ENCODE peak calls at places on chromosomes 4 and X, in ten cellular contexts. I is mucosa of descending colon; X is astrocyte of the hippocampus; V is CD4-positive, alpha-beta T cell; U is cardiac septum; W is GM18507; H is C1 segment of cervical spinal cord; Q is HCEC 1CT; D is Caki2; M is activated effector memory CD4-positive, alpha-beta T cell treated with Interleukin-2 at 50 U/mL for 16 hours. T is an unnamed sample.

GRCh38 chr4:138305055-138305454 is 62.9 kb upstream of the SLC7A11 start:
- DNase-seq in I (no peak), X (no peak), V (no peak), U (no peak), W (no peak), H (no peak), Q (no peak), D (no peak), M (no peak), T (no peak)

GRCh38 chr4:3780347-3781171 is 14.4 kb downstream of the ADRA2C start:
- DNase-seq in I (no peak), X (no peak), V (no peak), U (no peak), W (no peak), H (no peak), Q (no peak), D (peak), M (no peak), T (no peak)

GRCh38 chrX:134898450-134898849 is 92.3 kb upstream of the SMIM10 start:
- DNase-seq in I (no peak), X (no peak), V (no peak), U (no peak), W (no peak), H (no peak), Q (peak), D (no peak), M (no peak), T (no peak)

GRCh38 chr4:1305261-1305711 is 15.6 kb downstream of the MAEA start:
- DNase-seq in I (peak), X (no peak), V (no peak), U (no peak), W (no peak), H (no peak), Q (no peak), D (no peak), M (no peak), T (peak)

GRCh38 chr4:15213415-15213814 is 211.1 kb downstream of the CPEB2 start:
- DNase-seq in I (no peak), X (peak), V (no peak), U (no peak), W (no peak), H (no peak), Q (no peak), D (no peak), M (no peak), T (no peak)

GRCh38 chr4:24770111-24770584 is 25.2 kb upstream of the SOD3 start:
- DNase-seq in I (no peak), X (peak), V (no peak), U (no peak), W (peak), H (no peak), Q (peak), D (no peak), M (no peak), T (no peak)

GRCh38 chr4:110950721-110951120 is 327.8 kb upstream of the PITX2 start:
- DNase-seq in I (no peak), X (no peak), V (no peak), U (no peak), W (no peak), H (no peak), Q (no peak), D (no peak), M (no peak), T (no peak)

GRCh38 chr4:37243722-37244582 is 591 bp upstream of the NWD2 start:
- DNase-seq in I (peak), X (no peak), V (no peak), U (no peak), W (no peak), H (no peak), Q (no peak), D (no peak), M (no peak), T (peak)

GRCh38 chr4:164977243-164978164 is at the start of gene TRIM61:
- DNase-seq in I (peak), X (peak), V (peak), U (no peak), W (peak), H (peak), Q (peak), D (no peak), M (peak), T (peak)

GRCh38 chr4:52103314-52103713 is 52.2 kb downstream of the SPATA18 start:
- DNase-seq in I (no peak), X (no peak), V (no peak), U (no peak), W (no peak), H (no peak), Q (peak), D (peak), M (no peak), T (no peak)

GRCh38 chr4:108834167-108834566 is 71.3 kb upstream of the ETNPPL start:
- DNase-seq in I (no peak), X (peak), V (no peak), U (no peak), W (no peak), H (no peak), Q (peak), D (no peak), M (no peak), T (no peak)

GRCh38 chr4:6390357-6390756 is 82.1 kb downstream of the PPP2R2C start:
- DNase-seq in I (peak), X (no peak), V (no peak), U (no peak), W (no peak), H (peak), Q (no peak), D (no peak), M (no peak), T (peak)

GRCh38 chr4:86895692-86896488 is 3.7 kb upstream of the C4orf36 start:
- DNase-seq in I (no peak), X (peak), V (no peak), U (no peak), W (no peak), H (no peak), Q (peak), D (peak), M (no peak), T (no peak)

GRCh38 chr4:54225671-54226398 is 3.3 kb upstream of the PDGFRA start:
- DNase-seq in I (no peak), X (peak), V (no peak), U (no peak), W (no peak), H (no peak), Q (no peak), D (no peak), M (no peak), T (peak)

GRCh38 chrX:131729295-131729694 is 185.4 kb downstream of the OR13H1 start:
- DNase-seq in I (no peak), X (peak), V (no peak), U (peak), W (no peak), H (peak), Q (no peak), D (no peak), M (no peak), T (no peak)

GRCh38 chrX:151988706-151989299 is 14.3 kb upstream of the GABRE start:
- DNase-seq in I (no peak), X (no peak), V (no peak), U (no peak), W (no peak), H (no peak), Q (no peak), D (no peak), M (no peak), T (no peak)

GRCh38 chr4:6352031-6352763 is 82.5 kb downstream of the WFS1 start:
- DNase-seq in I (no peak), X (no peak), V (no peak), U (no peak), W (no peak), H (no peak), Q (no peak), D (no peak), M (no peak), T (no peak)

GRCh38 chrX:64204701-64205440 is 637 bp downstream of the AMER1 start:
- DNase-seq in I (peak), X (peak), V (peak), U (no peak), W (peak), H (peak), Q (peak), D (peak), M (no peak), T (peak)

GRCh38 chr4:54066088-54066415 is 1.6 kb upstream of the CHIC2 start:
- DNase-seq in I (no peak), X (no peak), V (no peak), U (no peak), W (no peak), H (no peak), Q (no peak), D (no peak), M (no peak), T (no peak)

GRCh38 chr4:105146286-105147219 is at the start of gene TET2:
- DNase-seq in I (peak), X (peak), V (peak), U (peak), W (peak), H (peak), Q (peak), D (peak), M (peak), T (peak)

GRCh38 chr4:26081795-26082498 is 167.9 kb downstream of the SMIM20 start:
- DNase-seq in I (no peak), X (peak), V (no peak), U (no peak), W (no peak), H (no peak), Q (no peak), D (peak), M (no peak), T (no peak)

GRCh38 chr4:1000686-1001260 is 7.6 kb upstream of the SLC26A1 start:
- DNase-seq in I (no peak), X (no peak), V (no peak), U (no peak), W (no peak), H (no peak), Q (no peak), D (no peak), M (no peak), T (no peak)